ENCODE peak calls at places on chromosome 22, in seven cellular contexts. One of them, this sample, is unnamed.

GRCh38 chr22:37804886-37805857 is 2.6 kb upstream of the GCAT start:
- DNase-seq in NCI-H526: peak
- DNase-seq in NCI-H2107: peak
- DNase-seq in NCI-H2081: peak
- DNase-seq in stromal cell of bone marrow: peak
- DNase-seq in EL: peak
- DNase-seq in HL-60: peak
- DNase-seq in this sample: no peak

GRCh38 chr22:17258015-17258827 is 39.0 kb upstream of the ADA2 start:
- DNase-seq in NCI-H526: peak
- DNase-seq in NCI-H2081: peak
- DNase-seq in EL: peak
- DNase-seq in NCI-H2107: peak
- DNase-seq in HL-60: peak
- DNase-seq in stromal cell of bone marrow: no peak
- DNase-seq in this sample: no peak

GRCh38 chr22:36701166-36701713 is 2.3 kb downstream of the CACNG2 start:
- DNase-seq in NCI-H2107: no peak
- DNase-seq in EL: no peak
- DNase-seq in stromal cell of bone marrow: no peak
- DNase-seq in HL-60: no peak
- DNase-seq in NCI-H526: peak
- DNase-seq in NCI-H2081: no peak
- DNase-seq in this sample: no peak

GRCh38 chr22:45006101-45006872 is 3.5 kb downstream of the PHF21B start:
- DNase-seq in NCI-H2107: no peak
- DNase-seq in stromal cell of bone marrow: no peak
- DNase-seq in NCI-H526: no peak
- DNase-seq in EL: no peak
- DNase-seq in HL-60: no peak
- DNase-seq in NCI-H2081: no peak
- DNase-seq in this sample: no peak

GRCh38 chr22:43186272-43187170 is at the start of gene TTLL12:
- DNase-seq in EL: peak
- DNase-seq in HL-60: peak
- DNase-seq in NCI-H2107: no peak
- DNase-seq in stromal cell of bone marrow: no peak
- DNase-seq in NCI-H2081: peak
- DNase-seq in NCI-H526: peak
- DNase-seq in this sample: no peak

GRCh38 chr22:27996529-27996925 is 77.5 kb upstream of the PITPNB start:
- DNase-seq in HL-60: no peak
- DNase-seq in NCI-H2081: no peak
- DNase-seq in NCI-H526: no peak
- DNase-seq in stromal cell of bone marrow: no peak
- DNase-seq in NCI-H2107: no peak
- DNase-seq in EL: no peak
- DNase-seq in this sample: no peak

GRCh38 chr22:42376721-42377177 is 55.5 kb downstream of the NFAM1 start:
- DNase-seq in stromal cell of bone marrow: peak
- DNase-seq in NCI-H526: no peak
- DNase-seq in HL-60: no peak
- DNase-seq in NCI-H2081: no peak
- DNase-seq in EL: peak
- DNase-seq in NCI-H2107: no peak
- DNase-seq in this sample: peak

GRCh38 chr22:20002098-20002497 is 14.5 kb downstream of the ARVCF start:
- DNase-seq in HL-60: no peak
- DNase-seq in stromal cell of bone marrow: no peak
- DNase-seq in NCI-H2107: no peak
- DNase-seq in EL: no peak
- DNase-seq in NCI-H526: no peak
- DNase-seq in NCI-H2081: no peak
- DNase-seq in this sample: no peak

GRCh38 chr22:42322562-42322926 is 52.1 kb upstream of the TCF20 start:
- DNase-seq in NCI-H2081: no peak
- DNase-seq in NCI-H2107: no peak
- DNase-seq in EL: no peak
- DNase-seq in NCI-H526: no peak
- DNase-seq in HL-60: no peak
- DNase-seq in stromal cell of bone marrow: no peak
- DNase-seq in this sample: no peak

GRCh38 chr22:19641254-19641982 is 72.9 kb upstream of the SEPTIN5 start:
- DNase-seq in NCI-H2081: no peak
- DNase-seq in EL: peak
- DNase-seq in NCI-H526: peak
- DNase-seq in stromal cell of bone marrow: no peak
- DNase-seq in HL-60: no peak
- DNase-seq in NCI-H2107: no peak
- DNase-seq in this sample: no peak

GRCh38 chr22:40628354-40629042 is 8.0 kb downstream of the MRTFA start:
- DNase-seq in NCI-H526: no peak
- DNase-seq in EL: peak
- DNase-seq in HL-60: peak
- DNase-seq in NCI-H2081: no peak
- DNase-seq in NCI-H2107: no peak
- DNase-seq in stromal cell of bone marrow: peak
- DNase-seq in this sample: no peak

GRCh38 chr22:48745842-48746788 is 1081.6 kb downstream of the BRD1 start:
- DNase-seq in NCI-H526: no peak
- DNase-seq in stromal cell of bone marrow: no peak
- DNase-seq in NCI-H2081: no peak
- DNase-seq in EL: no peak
- DNase-seq in NCI-H2107: no peak
- DNase-seq in HL-60: no peak
- DNase-seq in this sample: no peak

GRCh38 chr22:17969732-17970131 is 54.6 kb downstream of the MICAL3 start:
- DNase-seq in HL-60: no peak
- DNase-seq in NCI-H526: no peak
- DNase-seq in NCI-H2107: no peak
- DNase-seq in NCI-H2081: no peak
- DNase-seq in stromal cell of bone marrow: peak
- DNase-seq in EL: peak
- DNase-seq in this sample: peak

GRCh38 chr22:48944433-48944755 is 883.3 kb downstream of the BRD1 start:
- DNase-seq in NCI-H2081: no peak
- DNase-seq in NCI-H526: no peak
- DNase-seq in NCI-H2107: no peak
- DNase-seq in EL: no peak
- DNase-seq in HL-60: no peak
- DNase-seq in stromal cell of bone marrow: no peak
- DNase-seq in this sample: no peak

GRCh38 chr22:49119551-49119952 is 708.1 kb downstream of the BRD1 start:
- DNase-seq in HL-60: no peak
- DNase-seq in NCI-H2081: no peak
- DNase-seq in NCI-H526: no peak
- DNase-seq in NCI-H2107: no peak
- DNase-seq in EL: no peak
- DNase-seq in stromal cell of bone marrow: no peak
- DNase-seq in this sample: no peak

GRCh38 chr22:48974443-48975251 is 853.0 kb downstream of the BRD1 start:
- DNase-seq in EL: no peak
- DNase-seq in stromal cell of bone marrow: no peak
- DNase-seq in HL-60: no peak
- DNase-seq in NCI-H2081: no peak
- DNase-seq in NCI-H526: no peak
- DNase-seq in NCI-H2107: no peak
- DNase-seq in this sample: no peak

GRCh38 chr22:19631899-19632670 is 82.2 kb upstream of the SEPTIN5 start:
- DNase-seq in NCI-H2107: no peak
- DNase-seq in NCI-H526: peak
- DNase-seq in HL-60: peak
- DNase-seq in NCI-H2081: peak
- DNase-seq in stromal cell of bone marrow: peak
- DNase-seq in EL: peak
- DNase-seq in this sample: no peak

GRCh38 chr22:19098157-19098556 is 24.1 kb downstream of the DGCR2 start:
- DNase-seq in HL-60: no peak
- DNase-seq in NCI-H526: no peak
- DNase-seq in NCI-H2081: no peak
- DNase-seq in EL: no peak
- DNase-seq in NCI-H2107: no peak
- DNase-seq in stromal cell of bone marrow: no peak
- DNase-seq in this sample: no peak

GRCh38 chr22:39208013-39208680 is 36.6 kb downstream of the PDGFB start:
- DNase-seq in HL-60: no peak
- DNase-seq in EL: no peak
- DNase-seq in NCI-H526: no peak
- DNase-seq in NCI-H2081: no peak
- DNase-seq in stromal cell of bone marrow: no peak
- DNase-seq in NCI-H2107: no peak
- DNase-seq in this sample: no peak

GRCh38 chr22:20615021-20615420 is 107.6 kb downstream of the MED15 start:
- DNase-seq in EL: no peak
- DNase-seq in NCI-H2107: no peak
- DNase-seq in NCI-H2081: no peak
- DNase-seq in HL-60: no peak
- DNase-seq in stromal cell of bone marrow: no peak
- DNase-seq in NCI-H526: no peak
- DNase-seq in this sample: no peak

GRCh38 chr22:32660292-32660691 is 141.2 kb upstream of the TIMP3 start:
- DNase-seq in stromal cell of bone marrow: no peak
- DNase-seq in NCI-H2081: no peak
- DNase-seq in NCI-H2107: peak
- DNase-seq in HL-60: peak
- DNase-seq in EL: peak
- DNase-seq in NCI-H526: peak
- DNase-seq in this sample: no peak

GRCh38 chr22:22520020-22520656 is at the start of gene ZNF280A:
- DNase-seq in stromal cell of bone marrow: peak
- DNase-seq in NCI-H2081: no peak
- DNase-seq in HL-60: no peak
- DNase-seq in EL: no peak
- DNase-seq in NCI-H526: no peak
- DNase-seq in NCI-H2107: no peak
- DNase-seq in this sample: no peak

GRCh38 chr22:38417252-38418060 is 37.5 kb downstream of the KCNJ4 start:
- DNase-seq in HL-60: no peak
- DNase-seq in stromal cell of bone marrow: no peak
- DNase-seq in NCI-H526: no peak
- DNase-seq in NCI-H2107: no peak
- DNase-seq in NCI-H2081: no peak
- DNase-seq in EL: no peak
- DNase-seq in this sample: no peak

GRCh38 chr22:46587492-46588278 is 32.5 kb upstream of the GRAMD4 start:
- DNase-seq in NCI-H2081: no peak
- DNase-seq in NCI-H526: no peak
- DNase-seq in NCI-H2107: no peak
- DNase-seq in stromal cell of bone marrow: no peak
- DNase-seq in HL-60: no peak
- DNase-seq in EL: no peak
- DNase-seq in this sample: no peak

GRCh38 chr22:49415219-49415951 is 412.3 kb downstream of the BRD1 start:
- DNase-seq in HL-60: no peak
- DNase-seq in EL: no peak
- DNase-seq in NCI-H2081: peak
- DNase-seq in NCI-H2107: no peak
- DNase-seq in stromal cell of bone marrow: no peak
- DNase-seq in NCI-H526: peak
- DNase-seq in this sample: no peak

GRCh38 chr22:19398206-19398605 is 33.3 kb downstream of the HIRA start:
- DNase-seq in NCI-H2107: no peak
- DNase-seq in NCI-H2081: no peak
- DNase-seq in stromal cell of bone marrow: peak
- DNase-seq in HL-60: no peak
- DNase-seq in EL: no peak
- DNase-seq in NCI-H526: no peak
- DNase-seq in this sample: no peak

GRCh38 chr22:49137216-49137840 is 690.3 kb downstream of the BRD1 start:
- DNase-seq in EL: no peak
- DNase-seq in stromal cell of bone marrow: no peak
- DNase-seq in NCI-H2081: no peak
- DNase-seq in NCI-H526: no peak
- DNase-seq in HL-60: no peak
- DNase-seq in NCI-H2107: no peak
- DNase-seq in this sample: no peak

GRCh38 chr22:19290400-19291217 is 910 bp downstream of the CLTCL1 start:
- DNase-seq in NCI-H526: no peak
- DNase-seq in HL-60: peak
- DNase-seq in EL: peak
- DNase-seq in NCI-H2081: no peak
- DNase-seq in NCI-H2107: no peak
- DNase-seq in stromal cell of bone marrow: no peak
- DNase-seq in this sample: no peak

GRCh38 chr22:45201678-45202332 is 38.1 kb downstream of the NUP50 start:
- DNase-seq in NCI-H2081: no peak
- DNase-seq in stromal cell of bone marrow: no peak
- DNase-seq in HL-60: no peak
- DNase-seq in NCI-H2107: no peak
- DNase-seq in NCI-H526: no peak
- DNase-seq in EL: peak
- DNase-seq in this sample: peak

GRCh38 chr22:46350111-46350510 is 14.6 kb downstream of the TRMU start:
- DNase-seq in stromal cell of bone marrow: no peak
- DNase-seq in NCI-H2081: no peak
- DNase-seq in HL-60: no peak
- DNase-seq in NCI-H2107: no peak
- DNase-seq in EL: no peak
- DNase-seq in NCI-H526: no peak
- DNase-seq in this sample: no peak

GRCh38 chr22:19903031-19903430 is 38.5 kb upstream of the COMT start:
- DNase-seq in EL: no peak
- DNase-seq in NCI-H526: no peak
- DNase-seq in NCI-H2081: no peak
- DNase-seq in HL-60: no peak
- DNase-seq in NCI-H2107: no peak
- DNase-seq in stromal cell of bone marrow: no peak
- DNase-seq in this sample: no peak

GRCh38 chr22:48397531-48398180 is 1430.0 kb downstream of the BRD1 start:
- DNase-seq in HL-60: no peak
- DNase-seq in NCI-H526: no peak
- DNase-seq in EL: no peak
- DNase-seq in stromal cell of bone marrow: no peak
- DNase-seq in NCI-H2081: no peak
- DNase-seq in NCI-H2107: no peak
- DNase-seq in this sample: no peak

GRCh38 chr22:28478564-28478963 is 201.1 kb downstream of the TTC28 start:
- DNase-seq in NCI-H526: no peak
- DNase-seq in NCI-H2081: no peak
- DNase-seq in NCI-H2107: no peak
- DNase-seq in EL: no peak
- DNase-seq in HL-60: no peak
- DNase-seq in stromal cell of bone marrow: no peak
- DNase-seq in this sample: no peak

GRCh38 chr22:46150615-46151423 is 493 bp downstream of the PPARA start:
- DNase-seq in NCI-H2107: no peak
- DNase-seq in NCI-H526: peak
- DNase-seq in stromal cell of bone marrow: no peak
- DNase-seq in EL: no peak
- DNase-seq in HL-60: peak
- DNase-seq in NCI-H2081: no peak
- DNase-seq in this sample: no peak

GRCh38 chr22:28594784-28595324 is 84.8 kb downstream of the TTC28 start:
- DNase-seq in NCI-H2081: peak
- DNase-seq in HL-60: peak
- DNase-seq in EL: peak
- DNase-seq in NCI-H526: peak
- DNase-seq in stromal cell of bone marrow: peak
- DNase-seq in NCI-H2107: no peak
- DNase-seq in this sample: peak

GRCh38 chr22:20021196-20022181 is 579 bp downstream of the TANGO2 start:
- DNase-seq in NCI-H526: peak
- DNase-seq in EL: peak
- DNase-seq in NCI-H2107: no peak
- DNase-seq in HL-60: peak
- DNase-seq in NCI-H2081: no peak
- DNase-seq in stromal cell of bone marrow: peak
- DNase-seq in this sample: peak

This sample was measured in BJ.